ENCODE peak calls at places on chromosome 14, in six cellular contexts. One of them, this sample, is unnamed.
A peak's percentile ranks its signal among the peaks of the same experiment; 100 is the strongest.

GRCh38 chr14:93548102-93548843 is 117.5 kb downstream of the UNC79 start:
- DNase-seq in stimulated activated CD4-positive, alpha-beta T cell treated with anti-CD3 and anti-CD28 coated beads, Interleukin-15, amount 100 ng/mL, for 24 hours: no peak
- DNase-seq in ELR: no peak
- DNase-seq in H4: no peak
- DNase-seq in GM23248: no peak
- DNase-seq in T-helper 17 cell: no peak
- DNase-seq in this sample: no peak

GRCh38 chr14:72611956-72612500 is 281.9 kb downstream of the DPF3 start:
- DNase-seq in stimulated activated CD4-positive, alpha-beta T cell treated with anti-CD3 and anti-CD28 coated beads, Interleukin-15, amount 100 ng/mL, for 24 hours: no peak
- DNase-seq in ELR: no peak
- DNase-seq in H4: no peak
- DNase-seq in GM23248: no peak
- DNase-seq in T-helper 17 cell: no peak
- DNase-seq in this sample: no peak

GRCh38 chr14:59427653-59428578 is 37.3 kb downstream of the GPR135 start:
- DNase-seq in stimulated activated CD4-positive, alpha-beta T cell treated with anti-CD3 and anti-CD28 coated beads, Interleukin-15, amount 100 ng/mL, for 24 hours: no peak
- DNase-seq in ELR: peak; percentile 41
- DNase-seq in H4: no peak
- DNase-seq in GM23248: peak; percentile 59
- DNase-seq in T-helper 17 cell: no peak
- DNase-seq in this sample: no peak

GRCh38 chr14:105499256-105500035 is 8.4 kb downstream of the TEDC1 start:
- DNase-seq in stimulated activated CD4-positive, alpha-beta T cell treated with anti-CD3 and anti-CD28 coated beads, Interleukin-15, amount 100 ng/mL, for 24 hours: no peak
- DNase-seq in ELR: no peak
- DNase-seq in H4: no peak
- DNase-seq in GM23248: no peak
- DNase-seq in T-helper 17 cell: no peak
- DNase-seq in this sample: no peak

GRCh38 chr14:77023001-77023996 is 5.2 kb downstream of the IRF2BPL start:
- DNase-seq in stimulated activated CD4-positive, alpha-beta T cell treated with anti-CD3 and anti-CD28 coated beads, Interleukin-15, amount 100 ng/mL, for 24 hours: peak; percentile 78
- DNase-seq in ELR: peak; percentile 42
- DNase-seq in H4: no peak
- DNase-seq in GM23248: peak; percentile 67
- DNase-seq in T-helper 17 cell: no peak
- DNase-seq in this sample: no peak

GRCh38 chr14:29741909-29742401 is 185.7 kb downstream of the PRKD1 start:
- DNase-seq in stimulated activated CD4-positive, alpha-beta T cell treated with anti-CD3 and anti-CD28 coated beads, Interleukin-15, amount 100 ng/mL, for 24 hours: no peak
- DNase-seq in ELR: peak; percentile 3
- DNase-seq in H4: no peak
- DNase-seq in GM23248: peak; percentile 46
- DNase-seq in T-helper 17 cell: no peak
- DNase-seq in this sample: peak; percentile 34

GRCh38 chr14:73878436-73878835 is 8.2 kb upstream of the ZNF410 start:
- DNase-seq in stimulated activated CD4-positive, alpha-beta T cell treated with anti-CD3 and anti-CD28 coated beads, Interleukin-15, amount 100 ng/mL, for 24 hours: no peak
- DNase-seq in ELR: peak; percentile 84
- DNase-seq in H4: peak; percentile 77
- DNase-seq in GM23248: no peak
- DNase-seq in T-helper 17 cell: no peak
- DNase-seq in this sample: no peak

GRCh38 chr14:35124127-35124526 is 1.8 kb downstream of the PRORP start:
- DNase-seq in stimulated activated CD4-positive, alpha-beta T cell treated with anti-CD3 and anti-CD28 coated beads, Interleukin-15, amount 100 ng/mL, for 24 hours: no peak
- DNase-seq in ELR: no peak
- DNase-seq in H4: no peak
- DNase-seq in GM23248: no peak
- DNase-seq in T-helper 17 cell: no peak
- DNase-seq in this sample: no peak

GRCh38 chr14:55383039-55383438 is 28.6 kb downstream of the ATG14 start:
- DNase-seq in stimulated activated CD4-positive, alpha-beta T cell treated with anti-CD3 and anti-CD28 coated beads, Interleukin-15, amount 100 ng/mL, for 24 hours: no peak
- DNase-seq in ELR: peak; percentile 58
- DNase-seq in H4: peak; percentile 86
- DNase-seq in GM23248: peak; percentile 23
- DNase-seq in T-helper 17 cell: no peak
- DNase-seq in this sample: no peak

GRCh38 chr14:32087173-32087861 is 10.2 kb downstream of the ARHGAP5 start:
- DNase-seq in stimulated activated CD4-positive, alpha-beta T cell treated with anti-CD3 and anti-CD28 coated beads, Interleukin-15, amount 100 ng/mL, for 24 hours: no peak
- DNase-seq in ELR: peak; percentile 67
- DNase-seq in H4: peak; percentile 45
- DNase-seq in GM23248: peak; percentile 50
- DNase-seq in T-helper 17 cell: no peak
- DNase-seq in this sample: peak; percentile 81

GRCh38 chr14:101068958-101069549 is 165.5 kb upstream of the RTL1 start:
- DNase-seq in stimulated activated CD4-positive, alpha-beta T cell treated with anti-CD3 and anti-CD28 coated beads, Interleukin-15, amount 100 ng/mL, for 24 hours: no peak
- DNase-seq in ELR: no peak
- DNase-seq in H4: no peak
- DNase-seq in GM23248: no peak
- DNase-seq in T-helper 17 cell: no peak
- DNase-seq in this sample: no peak

GRCh38 chr14:100610511-100611217 is 23.4 kb upstream of the BEGAIN start:
- DNase-seq in stimulated activated CD4-positive, alpha-beta T cell treated with anti-CD3 and anti-CD28 coated beads, Interleukin-15, amount 100 ng/mL, for 24 hours: no peak
- DNase-seq in ELR: peak; percentile 60
- DNase-seq in H4: peak; percentile 51
- DNase-seq in GM23248: peak; percentile 60
- DNase-seq in T-helper 17 cell: no peak
- DNase-seq in this sample: no peak

GRCh38 chr14:80546056-80546854 is 335.0 kb upstream of the DIO2 start:
- DNase-seq in stimulated activated CD4-positive, alpha-beta T cell treated with anti-CD3 and anti-CD28 coated beads, Interleukin-15, amount 100 ng/mL, for 24 hours: no peak
- DNase-seq in ELR: no peak
- DNase-seq in H4: no peak
- DNase-seq in GM23248: no peak
- DNase-seq in T-helper 17 cell: no peak
- DNase-seq in this sample: no peak

GRCh38 chr14:77485901-77486678 is 12.5 kb downstream of the ISM2 start:
- DNase-seq in stimulated activated CD4-positive, alpha-beta T cell treated with anti-CD3 and anti-CD28 coated beads, Interleukin-15, amount 100 ng/mL, for 24 hours: no peak
- DNase-seq in ELR: peak; percentile 91
- DNase-seq in H4: no peak
- DNase-seq in GM23248: peak; percentile 94
- DNase-seq in T-helper 17 cell: no peak
- DNase-seq in this sample: peak; percentile 77

GRCh38 chr14:100581228-100582145 is 5.7 kb downstream of the BEGAIN start:
- DNase-seq in stimulated activated CD4-positive, alpha-beta T cell treated with anti-CD3 and anti-CD28 coated beads, Interleukin-15, amount 100 ng/mL, for 24 hours: no peak
- DNase-seq in ELR: no peak
- DNase-seq in H4: no peak
- DNase-seq in GM23248: no peak
- DNase-seq in T-helper 17 cell: peak; percentile 8
- DNase-seq in this sample: no peak